ENCODE peak calls at places on chromosomes 16 and 17, in ten cellular contexts. U is heart left ventricle, V is PC-3, A is heart right ventricle, L is PC-9, Z is stomach, S is GM12878, M is mesenchymal stem cell, B is psoas muscle, E is RWPE2. X is an unnamed sample. For H3K36me3, the result is how much of the 10 kb centered on the place peaks cover.

GRCh38 chr17:36835036-36835435 is 102.2 kb upstream of the LHX1 start:
- DNase-seq in U (no peak), V (no peak), A (no peak), L (no peak), Z (no peak), S (no peak), M (no peak), B (no peak), E (no peak), X (no peak)

GRCh38 chr16:67163164-67163902 is 1.2 kb upstream of the HSF4 start:
- DNase-seq in U (peak), V (no peak), A (no peak), L (no peak), Z (no peak), S (no peak), M (peak), B (peak), E (peak), X (peak)

GRCh38 chr17:75898791-75899190 is 2.0 kb upstream of the TRIM65 start:
- DNase-seq in U (no peak), V (no peak), A (no peak), L (no peak), Z (no peak), S (no peak), M (no peak), B (no peak), E (no peak), X (peak)

GRCh38 chr17:32445075-32445427 is 741 bp downstream of the PSMD11 start:
- DNase-seq in U (peak), V (peak), A (peak), L (peak), Z (peak), S (no peak), M (peak), B (peak), E (no peak), X (peak)

GRCh38 chr16:69465083-69465721 is 40.8 kb downstream of the CYB5B start:
- DNase-seq in U (no peak), V (no peak), A (no peak), L (no peak), Z (no peak), S (peak), M (peak), B (no peak), E (no peak), X (no peak)

GRCh38 chr17:57876866-57877237 is 27.0 kb upstream of the MRPS23 start:
- DNase-seq in U (no peak), V (no peak), A (no peak), L (no peak), Z (no peak), S (no peak), M (no peak), B (no peak), E (no peak), X (no peak)

GRCh38 chr17:38464251-38464722 is 36.0 kb downstream of the ARHGAP23 start:
- DNase-seq in U (peak), V (no peak), A (peak), L (no peak), Z (peak), S (no peak), M (no peak), B (peak), E (no peak), X (peak)

GRCh38 chr17:73308017-73308823 is 3.6 kb downstream of the CDC42EP4 start:
- DNase-seq in U (peak), V (peak), A (peak), L (peak), Z (peak), S (no peak), M (peak), B (peak), E (peak), X (peak)

GRCh38 chr17:64259922-64260321 is 3.1 kb downstream of the TEX2 start:
- DNase-seq in U (no peak), V (peak), A (no peak), L (no peak), Z (no peak), S (no peak), M (peak), B (no peak), E (no peak), X (no peak)

GRCh38 chr17:62737513-62737912 is 70.6 kb downstream of the MARCHF10 start:
- DNase-seq in U (no peak), V (no peak), A (no peak), L (no peak), Z (no peak), S (no peak), M (no peak), B (no peak), E (no peak), X (no peak)

GRCh38 chr16:27199747-27200146 is 3.6 kb upstream of the KDM8 start:
- DNase-seq in U (no peak), V (no peak), A (no peak), L (no peak), Z (no peak), S (peak), M (peak), B (no peak), E (no peak), X (no peak)

GRCh38 chr17:58956997-58957724 is 149.5 kb downstream of the TRIM37 start:
- DNase-seq in U (no peak), V (peak), A (no peak), L (no peak), Z (no peak), S (no peak), M (no peak), B (no peak), E (no peak), X (no peak)
- H3K27ac ChIP-seq in U (no peak), V (no peak), A (no peak), L (no peak), Z (no peak), S (no peak), M (no peak), B (no peak), E (no peak), X (no peak)

DNA sequence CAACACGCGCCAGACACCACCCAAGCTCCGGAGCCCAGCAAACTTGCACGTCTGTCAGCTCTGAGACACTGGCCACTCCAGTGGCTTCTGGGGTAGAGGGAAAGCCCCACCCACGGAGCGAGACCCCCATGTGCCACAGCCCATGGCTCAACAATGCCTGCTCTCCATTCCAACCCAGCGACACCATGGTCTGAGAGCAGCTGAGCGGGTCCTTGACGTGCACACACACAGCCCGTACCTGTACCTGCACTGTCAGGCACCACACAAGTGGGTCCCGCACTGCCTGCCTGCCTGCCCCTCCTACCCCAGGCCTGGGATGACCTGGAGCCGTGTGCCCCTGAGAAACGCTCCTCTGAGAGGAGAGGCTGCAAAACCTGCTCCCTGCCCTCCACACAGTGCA is 77.0 kb downstream of the ZNF778 start:
- DNase-seq in U (no peak), V (no peak), A (no peak), L (no peak), Z (no peak), S (no peak), M (no peak), B (no peak), E (no peak), X (no peak)
- H3K36me3 ChIP-seq in U (under half), V (under half), A (under half), L (under half), Z (under half), S (under half), M (under half), B (under half), E (under half), X (under half)

GRCh38 chr16:20879175-20880053 is 20.7 kb downstream of the DCUN1D3 start:
- DNase-seq in U (no peak), V (peak), A (no peak), L (no peak), Z (no peak), S (peak), M (peak), B (no peak), E (no peak), X (no peak)

GRCh38 chr16:20880867-20881866 is 19.0 kb downstream of the DCUN1D3 start:
- DNase-seq in U (no peak), V (peak), A (no peak), L (no peak), Z (no peak), S (no peak), M (no peak), B (no peak), E (no peak), X (no peak)

GRCh38 chr16:20874088-20874581 is 26.0 kb downstream of the DCUN1D3 start:
- DNase-seq in U (no peak), V (no peak), A (no peak), L (no peak), Z (no peak), S (no peak), M (no peak), B (no peak), E (no peak), X (no peak)

GRCh38 chr16:20875358-20875656 is 24.9 kb downstream of the DCUN1D3 start:
- DNase-seq in U (no peak), V (no peak), A (no peak), L (no peak), Z (no peak), S (no peak), M (no peak), B (no peak), E (no peak), X (no peak)

GRCh38 chr16:20878682-20879147 is 21.4 kb downstream of the DCUN1D3 start:
- DNase-seq in U (peak), V (no peak), A (no peak), L (no peak), Z (no peak), S (no peak), M (no peak), B (no peak), E (no peak), X (no peak)
- H3K27ac ChIP-seq in U (peak), V (peak), A (peak), L (peak), Z (peak), S (peak), M (peak), B (no peak), E (peak), X (peak)

GRCh38 chr17:33469911-33470310 is 176.8 kb upstream of the ASIC2 start:
- DNase-seq in U (peak), V (no peak), A (peak), L (no peak), Z (no peak), S (no peak), M (peak), B (no peak), E (peak), X (no peak)
- H3K36me3 ChIP-seq in U (under half), V (under half), A (under half), L (under half), Z (under half), S (under half), M (under half), B (under half), E (under half), X (under half)

GRCh38 chr17:7132511-7133094 is 18.0 kb upstream of the ASGR2 start:
- DNase-seq in U (no peak), V (no peak), A (no peak), L (no peak), Z (no peak), S (peak), M (peak), B (no peak), E (no peak), X (peak)

GRCh38 chr17:7133424-7133823 is 18.8 kb upstream of the ASGR2 start:
- DNase-seq in U (no peak), V (no peak), A (peak), L (peak), Z (no peak), S (peak), M (peak), B (no peak), E (no peak), X (peak)

GRCh38 chr17:7129311-7129710 is 14.7 kb upstream of the ASGR2 start:
- DNase-seq in U (no peak), V (no peak), A (no peak), L (no peak), Z (no peak), S (no peak), M (no peak), B (no peak), E (no peak), X (peak)

GRCh38 chr17:7128174-7128573 is 13.6 kb upstream of the ASGR2 start:
- DNase-seq in U (no peak), V (no peak), A (no peak), L (no peak), Z (no peak), S (no peak), M (no peak), B (no peak), E (no peak), X (peak)

GRCh38 chr17:7130626-7131467 is 16.2 kb upstream of the ASGR2 start:
- DNase-seq in U (no peak), V (no peak), A (peak), L (no peak), Z (no peak), S (no peak), M (no peak), B (no peak), E (no peak), X (peak)
- H3K27ac ChIP-seq in U (peak), V (no peak), A (peak), L (no peak), Z (no peak), S (peak), M (no peak), B (peak), E (no peak), X (no peak)

GRCh38 chr16:4395055-4395726 is 21.2 kb downstream of the CORO7 start:
- DNase-seq in U (no peak), V (no peak), A (no peak), L (no peak), Z (no peak), S (no peak), M (no peak), B (no peak), E (no peak), X (no peak)
- H3K36me3 ChIP-seq in U (under half), V (under half), A (half or more), L (under half), Z (half or more), S (under half), M (under half), B (under half), E (under half), X (under half)

DNA sequence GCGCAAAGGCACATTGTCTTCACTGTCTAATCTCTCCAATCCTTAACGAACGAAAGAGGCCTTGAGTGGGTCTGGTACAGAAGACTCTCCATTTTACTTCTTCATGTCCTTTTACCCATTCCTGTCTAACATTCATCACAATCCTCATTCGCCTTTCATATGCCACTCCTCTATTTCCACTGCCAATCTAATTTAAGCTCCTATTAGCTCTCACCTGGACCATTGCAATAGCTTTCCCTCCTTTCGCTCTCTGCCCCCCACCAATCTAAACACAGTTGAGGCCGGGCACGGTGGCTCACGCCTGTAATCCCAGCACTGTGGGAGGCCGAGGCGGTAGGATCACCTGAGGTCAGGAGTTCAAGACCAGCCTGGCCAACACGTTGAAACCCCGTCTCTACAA is 6.3 kb upstream of the SLFN14 start:
- DNase-seq in U (no peak), V (no peak), A (no peak), L (no peak), Z (no peak), S (no peak), M (no peak), B (no peak), E (no peak), X (no peak)
- H3K27ac ChIP-seq in U (no peak), V (no peak), A (no peak), L (no peak), Z (no peak), S (no peak), M (no peak), B (peak), E (no peak), X (no peak)

GRCh38 chr17:39674179-39674578 is 5.9 kb downstream of the PNMT start:
- DNase-seq in U (no peak), V (no peak), A (no peak), L (no peak), Z (no peak), S (no peak), M (no peak), B (no peak), E (no peak), X (no peak)
- H3K36me3 ChIP-seq in U (under half), V (under half), A (under half), L (under half), Z (under half), S (under half), M (under half), B (under half), E (under half), X (under half)

GRCh38 chr17:6231465-6231864 is 161.3 kb downstream of the WSCD1 start:
- DNase-seq in U (no peak), V (no peak), A (no peak), L (no peak), Z (no peak), S (no peak), M (no peak), B (no peak), E (no peak), X (no peak)

GRCh38 chr17:6233856-6234255 is 163.7 kb downstream of the WSCD1 start:
- DNase-seq in U (no peak), V (no peak), A (no peak), L (no peak), Z (no peak), S (no peak), M (no peak), B (no peak), E (no peak), X (no peak)

GRCh38 chr17:6232768-6233130 is 162.6 kb downstream of the WSCD1 start:
- DNase-seq in U (no peak), V (no peak), A (no peak), L (no peak), Z (no peak), S (no peak), M (no peak), B (no peak), E (no peak), X (no peak)

GRCh38 chr17:6231886-6232767 is 161.9 kb downstream of the WSCD1 start:
- DNase-seq in U (no peak), V (peak), A (no peak), L (no peak), Z (no peak), S (no peak), M (peak), B (no peak), E (peak), X (no peak)

GRCh38 chr17:6233339-6233738 is 163.2 kb downstream of the WSCD1 start:
- DNase-seq in U (no peak), V (no peak), A (no peak), L (no peak), Z (no peak), S (peak), M (no peak), B (no peak), E (no peak), X (no peak)
- H3K27ac ChIP-seq in U (no peak), V (peak), A (no peak), L (no peak), Z (no peak), S (no peak), M (no peak), B (no peak), E (peak), X (no peak)

X was measured in aorta.